ENCODE peak calls at places on chromosomes 1 and 21, in six cellular contexts. G is fibroblast of lung, W is K562, Y is HepG2, A is GM23338, S is astrocyte. E is an unnamed sample.

GRCh38 chr1:220962031-220962751 is 82.9 kb downstream of the HLX start:
- DNase-seq in W (no peak), A (no peak), G (peak), S (peak), Y (peak), E (no peak)

GRCh38 chr1:167641786-167642500 is 11.9 kb downstream of the RCSD1 start:
- DNase-seq in S (no peak), A (no peak), G (no peak), Y (no peak), W (peak), E (no peak)

GRCh38 chr1:31447210-31447609 is 34.2 kb downstream of the SERINC2 start:
- DNase-seq in Y (peak), A (no peak), W (peak), S (no peak), G (no peak), E (no peak)

GRCh38 chr1:95716550-95716949 is 482.5 kb downstream of the RWDD3 start:
- DNase-seq in S (no peak), W (no peak), Y (no peak), G (no peak), A (no peak), E (no peak)

GRCh38 chr1:3170566-3171453 is 101.8 kb downstream of the PRDM16 start:
- DNase-seq in Y (peak), S (peak), W (peak), G (peak), A (no peak), E (no peak)

GRCh38 chr1:59455206-59455605 is 158.3 kb downstream of the FGGY start:
- DNase-seq in G (peak), S (peak), A (no peak), Y (no peak), W (no peak), E (no peak)

GRCh38 chr1:41313661-41314131 is 47.5 kb upstream of the FOXO6 start:
- DNase-seq in G (peak), W (peak), S (no peak), A (peak), Y (peak), E (peak)

GRCh38 chr1:197320991-197321531 is 53.0 kb downstream of the CRB1 start:
- DNase-seq in A (no peak), G (peak), S (peak), W (no peak), Y (no peak), E (no peak)

GRCh38 chr1:7036393-7036792 is 251.1 kb downstream of the CAMTA1 start:
- DNase-seq in Y (no peak), A (no peak), W (no peak), S (no peak), G (no peak), E (no peak)

GRCh38 chr1:245962453-245962852 is 544.6 kb downstream of the SMYD3 start:
- DNase-seq in W (no peak), Y (no peak), G (no peak), A (no peak), S (no peak), E (no peak)

GRCh38 chr1:117664314-117664713 is 58.5 kb downstream of the TENT5C start:
- DNase-seq in A (no peak), Y (no peak), G (no peak), S (no peak), W (peak), E (no peak)

GRCh38 chr1:3222042-3222692 is 153.2 kb downstream of the PRDM16 start:
- DNase-seq in A (no peak), S (no peak), W (no peak), Y (peak), G (no peak), E (no peak)

GRCh38 chr1:227766015-227766634 is 30.9 kb downstream of the SNAP47 start:
- DNase-seq in Y (no peak), A (no peak), G (peak), S (peak), W (no peak), E (no peak)

GRCh38 chr1:97906567-97907228 is 14.1 kb downstream of the DPYD start:
- DNase-seq in Y (peak), W (no peak), A (peak), G (peak), S (peak), E (no peak)

GRCh38 chr1:89069955-89070354 is 4.9 kb upstream of the GBP1 start:
- DNase-seq in G (no peak), A (no peak), S (no peak), W (no peak), Y (no peak), E (no peak)

GRCh38 chr21:45128613-45129226 is 54.3 kb downstream of the ADARB1 start:
- DNase-seq in W (peak), Y (peak), A (peak), G (peak), S (peak), E (peak)

GRCh38 chr1:108041360-108042143 is 76.6 kb upstream of the VAV3 start:
- DNase-seq in Y (no peak), S (no peak), W (no peak), G (peak), A (no peak), E (no peak)

GRCh38 chr1:116286541-116286971 is 86.5 kb upstream of the ATP1A1 start:
- DNase-seq in W (no peak), Y (peak), A (no peak), G (peak), S (peak), E (no peak)

GRCh38 chr1:53175302-53175913 is 21.2 kb upstream of the CPT2 start:
- DNase-seq in S (peak), Y (no peak), G (peak), W (no peak), A (no peak), E (no peak)

GRCh38 chr1:182259229-182259872 is 132.2 kb downstream of the GLUL start:
- DNase-seq in W (peak), G (peak), Y (no peak), A (no peak), S (peak), E (no peak)

GRCh38 chr1:215797859-215798258 is 230.8 kb downstream of the KCTD3 start:
- DNase-seq in G (peak), W (no peak), A (no peak), S (no peak), Y (no peak), E (no peak)

GRCh38 chr1:63732666-63733065 is 41.2 kb upstream of the ROR1 start:
- DNase-seq in Y (no peak), A (no peak), W (no peak), G (peak), S (no peak), E (no peak)

GRCh38 chr21:36478207-36478701 is 1.7 kb downstream of the CLDN14 start:
- DNase-seq in Y (no peak), S (peak), G (peak), A (no peak), W (no peak), E (no peak)

GRCh38 chr1:8727809-8728213 is 89.6 kb downstream of the RERE start:
- DNase-seq in W (no peak), S (no peak), Y (no peak), G (peak), A (no peak), E (no peak)

GRCh38 chr1:191888996-191889622 is 269.2 kb upstream of the RGS18 start:
- DNase-seq in Y (no peak), G (no peak), W (peak), A (peak), S (no peak), E (no peak)

GRCh38 chr1:7050751-7051665 is 265.8 kb downstream of the CAMTA1 start:
- DNase-seq in W (no peak), S (no peak), G (no peak), Y (no peak), A (no peak), E (no peak)

GRCh38 chr21:44418876-44419230 is 36.5 kb upstream of the LRRC3 start:
- DNase-seq in W (no peak), S (no peak), A (no peak), G (no peak), Y (no peak), E (no peak)

GRCh38 chr1:11158720-11159321 is 30.3 kb upstream of the ANGPTL7 start:
- DNase-seq in G (peak), W (no peak), Y (no peak), S (peak), A (no peak), E (no peak)

GRCh38 chr1:15712158-15712557 is 23.9 kb upstream of the SLC25A34 start:
- DNase-seq in A (no peak), G (no peak), Y (no peak), S (no peak), W (no peak), E (no peak)

GRCh38 chr1:56897150-56898004 is 42.8 kb downstream of the C8A start:
- DNase-seq in A (no peak), S (peak), G (peak), Y (no peak), W (no peak), E (no peak)

GRCh38 chr1:65505547-65506325 is 85.3 kb downstream of the LEPR start:
- DNase-seq in A (peak), S (peak), Y (no peak), G (peak), W (no peak), E (no peak)

GRCh38 chr1:160642281-160642644 is 4.6 kb downstream of the SLAMF1 start:
- DNase-seq in S (no peak), A (no peak), W (no peak), Y (no peak), G (no peak), E (no peak)

GRCh38 chr1:231422798-231423309 is 767 bp upstream of the EGLN1 start:
- DNase-seq in G (no peak), Y (no peak), S (no peak), A (no peak), W (no peak), E (no peak)
- TF ChIP-seq EZH2 in G (no peak), Y (no peak), S (no peak), A (no peak), W (no peak), E (no peak)

GRCh38 chr21:34890724-34891609 is 158.1 kb downstream of the RUNX1 start:
- DNase-seq in G (peak), W (no peak), Y (no peak), S (peak), A (peak), E (no peak)
- TF ChIP-seq EZH2 in G (no peak), W (no peak), Y (no peak), S (no peak), A (peak), E (no peak)

DNA sequence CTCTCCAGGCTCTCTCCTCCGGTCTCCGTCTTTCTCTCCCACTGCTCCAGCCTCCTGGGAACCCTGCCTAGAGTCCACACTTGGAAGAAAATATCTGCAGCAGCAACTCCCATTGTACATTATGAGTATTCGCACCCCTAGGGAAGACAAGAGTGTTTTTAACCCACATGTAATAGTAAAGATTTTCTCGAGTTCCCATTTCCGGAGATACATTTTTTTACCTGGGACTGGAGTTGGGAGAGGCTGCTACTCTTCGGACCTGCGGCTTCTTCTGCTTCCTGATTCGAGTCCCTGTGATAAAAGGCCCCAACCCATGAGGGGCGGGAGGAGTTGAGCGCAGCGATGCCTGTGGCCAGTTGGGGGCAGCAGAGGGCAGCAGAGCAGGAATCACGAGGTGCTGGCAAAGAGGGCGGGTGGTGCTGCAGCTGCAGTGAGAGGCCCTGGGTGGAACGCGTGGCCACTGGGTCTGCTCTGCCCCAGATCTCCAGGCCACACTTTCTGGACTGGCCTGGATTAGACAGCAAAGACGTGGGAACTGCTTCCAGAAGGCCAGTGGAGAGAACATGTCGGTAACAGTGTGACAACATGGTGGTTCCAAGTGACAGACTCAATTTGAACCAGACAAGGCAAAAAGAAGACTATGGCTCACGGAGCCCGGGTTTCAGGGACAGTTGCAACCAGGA is 221.0 kb upstream of the CSF3R start:
- DNase-seq in Y (peak), A (peak), S (peak), G (peak), W (peak), E (peak)
- TF ChIP-seq EZH2 in Y (no peak), A (no peak), S (no peak), G (no peak), W (no peak), E (no peak)

GRCh38 chr21:33026299-33026858 is 644 bp downstream of the OLIG2 start:
- DNase-seq in W (no peak), G (no peak), S (no peak), A (no peak), Y (no peak), E (no peak)
- TF ChIP-seq EZH2 in W (no peak), G (peak), S (peak), A (peak), Y (no peak), E (no peak)

GRCh38 chr1:156436319-156437043 is 64.1 kb downstream of the MEF2D start:
- DNase-seq in S (no peak), W (no peak), Y (no peak), G (no peak), A (peak), E (no peak)

GRCh38 chr1:156437465-156437864 is 63.1 kb downstream of the MEF2D start:
- DNase-seq in G (no peak), W (no peak), S (no peak), A (no peak), Y (no peak), E (no peak)

GRCh38 chr1:156434976-156435550 is 65.5 kb downstream of the MEF2D start:
- DNase-seq in S (no peak), W (no peak), G (no peak), Y (no peak), A (peak), E (no peak)

GRCh38 chr1:156437054-156437453 is 63.5 kb downstream of the MEF2D start:
- DNase-seq in W (no peak), A (no peak), G (no peak), S (no peak), Y (no peak), E (no peak)

DNA sequence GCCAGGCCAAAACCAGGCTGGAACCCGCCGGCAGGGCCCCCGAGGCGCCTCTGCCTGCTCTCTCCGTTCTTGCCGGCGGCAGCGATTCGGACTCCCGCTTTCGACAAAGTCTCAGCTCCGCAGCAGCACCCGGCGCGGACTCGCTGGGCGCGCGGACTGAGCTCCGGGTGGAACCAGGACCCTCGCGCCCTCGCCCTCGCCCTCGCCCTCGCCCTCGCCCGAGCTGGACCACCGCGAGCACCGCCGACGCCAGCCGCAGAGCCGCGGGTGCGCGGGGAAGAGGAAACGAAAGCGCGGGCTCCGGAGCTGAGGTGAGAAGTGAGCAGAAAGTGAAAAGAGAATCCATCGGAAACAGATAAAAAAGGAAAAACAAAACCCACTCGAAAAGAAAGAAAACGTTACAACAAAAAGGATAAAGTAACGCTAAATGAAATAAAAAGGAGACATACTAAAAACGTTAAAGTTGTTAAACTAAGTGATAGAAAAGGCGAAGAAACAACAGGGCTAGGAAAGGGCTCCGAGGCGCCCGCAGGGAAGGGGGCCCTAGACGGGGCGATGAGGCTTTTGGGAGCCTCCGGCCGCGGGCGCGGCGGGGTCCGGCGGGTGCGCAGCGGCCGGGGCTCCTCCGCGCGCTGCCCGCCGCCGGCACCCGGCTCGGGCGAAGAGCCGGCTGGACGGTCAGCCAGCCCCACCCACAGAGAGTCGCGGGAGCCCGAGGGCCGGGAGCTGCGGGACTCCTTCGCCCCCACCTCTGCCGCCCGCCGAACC is 64.8 kb downstream of the MEF2D start:
- DNase-seq in G (peak), S (no peak), W (no peak), Y (no peak), A (no peak), E (no peak)
- TF ChIP-seq EZH2 in G (no peak), S (peak), W (no peak), Y (no peak), A (peak), E (no peak)

GRCh38 chr1:241356519-241357365 is at the start of gene RGS7:
- DNase-seq in Y (peak), S (peak), W (no peak), A (peak), G (peak), E (no peak)
- TF ChIP-seq EZH2 in Y (no peak), S (no peak), W (no peak), A (no peak), G (no peak), E (no peak)